ENCODE peak calls at places on chromosome 1, in five cellular contexts. I is heart right ventricle; U is stimulated activated CD4-positive, alpha-beta T cell treated with anti-CD3 and anti-CD28 coated beads, TNF-alpha, amount 100 ng/mL, for 4 hours; T is KBM-7; W is cardiac muscle cell. A is an unnamed sample.

GRCh38 chr1:177873238-177873637 is 96.6 kb downstream of the SEC16B start:
- DNase-seq in U (no peak), T (no peak), I (no peak), W (no peak), A (no peak)

GRCh38 chr1:10045480-10046355 is 13.0 kb downstream of the UBE4B start:
- DNase-seq in T (no peak), I (no peak), U (no peak), W (no peak), A (no peak)

GRCh38 chr1:71561206-71561605 is 480.4 kb upstream of the ZRANB2 start:
- DNase-seq in W (no peak), U (no peak), I (no peak), T (no peak), A (no peak)

GRCh38 chr1:243850013-243850367 is at the start of gene AKT3:
- DNase-seq in T (no peak), U (no peak), I (no peak), W (peak), A (no peak)

GRCh38 chr1:66853379-66853778 is 52.3 kb upstream of the INSL5 start:
- DNase-seq in W (no peak), U (no peak), T (no peak), I (no peak), A (no peak)

GRCh38 chr1:19620786-19621185 is 23.3 kb upstream of the NBL1 start:
- DNase-seq in U (no peak), W (no peak), I (no peak), T (no peak), A (no peak)

GRCh38 chr1:154176341-154176740 is 15.6 kb downstream of the TPM3 start:
- DNase-seq in U (no peak), W (no peak), T (peak), I (no peak), A (no peak)

GRCh38 chr1:229557913-229558414 is 543 bp downstream of the ABCB10 start:
- DNase-seq in U (peak), I (peak), T (peak), W (peak), A (no peak)

GRCh38 chr1:113904292-113904673 is 316 bp downstream of the AP4B1 start:
- DNase-seq in T (no peak), I (no peak), W (peak), U (no peak), A (no peak)

GRCh38 chr1:232033285-232033684 is 406.7 kb downstream of the DISC1 start:
- DNase-seq in I (no peak), T (no peak), W (no peak), U (no peak), A (no peak)

GRCh38 chr1:175072131-175072941 is 4.7 kb downstream of the TNN start:
- DNase-seq in T (peak), U (no peak), I (no peak), W (peak), A (peak)

GRCh38 chr1:112395261-112395831 is 668 bp upstream of the CTTNBP2NL start:
- DNase-seq in W (peak), I (no peak), T (no peak), U (no peak), A (no peak)

GRCh38 chr1:73564294-73564693 is 633.7 kb downstream of the LRRIQ3 start:
- DNase-seq in U (no peak), W (no peak), T (no peak), I (no peak), A (no peak)

GRCh38 chr1:226711976-226712778 is 26.9 kb downstream of the ITPKB start:
- DNase-seq in U (no peak), I (no peak), W (no peak), T (peak), A (no peak)

GRCh38 chr1:2072109-2072806 is 22.0 kb downstream of the PRKCZ start:
- DNase-seq in W (no peak), I (peak), U (no peak), T (no peak), A (no peak)

GRCh38 chr1:195591917-195592672 is 1016.1 kb downstream of the KCNT2 start:
- DNase-seq in W (no peak), I (no peak), U (no peak), T (no peak), A (no peak)

GRCh38 chr1:219085082-219085481 is 88.6 kb upstream of the LYPLAL1 start:
- DNase-seq in W (no peak), T (no peak), U (no peak), I (no peak), A (no peak)

GRCh38 chr1:10975567-10976326 is 36.7 kb upstream of the TARDBP start:
- DNase-seq in I (no peak), U (no peak), W (no peak), T (no peak), A (peak)

GRCh38 chr1:67313934-67314671 is 6.4 kb downstream of the IL12RB2 start:
- DNase-seq in W (no peak), U (no peak), I (no peak), T (no peak), A (no peak)

GRCh38 chr1:1200876-1201810 is 5.2 kb downstream of the TNFRSF18 start:
- DNase-seq in T (peak), U (peak), I (peak), W (peak), A (peak)

GRCh38 chr1:91725961-91726704 is 159.8 kb downstream of the TGFBR3 start:
- DNase-seq in U (no peak), I (no peak), T (no peak), W (no peak), A (peak)

GRCh38 chr1:226675720-226676357 is 63.2 kb downstream of the ITPKB start:
- DNase-seq in W (no peak), I (no peak), U (no peak), T (no peak), A (no peak)

GRCh38 chr1:234866007-234866866 is 256.3 kb upstream of the IRF2BP2 start:
- DNase-seq in W (no peak), T (no peak), I (peak), U (no peak), A (peak)